ENCODE peak calls at places on chromosomes 6 and 20, in four cellular contexts. P, F, V and M are unnamed samples.

GRCh38 chr6:15025416-15025815 is 220.5 kb upstream of the JARID2 start:
- DNase-seq in P (no peak), V (no peak), F (no peak), M (no peak)

GRCh38 chr20:62044671-62045070 is 21.0 kb downstream of the TAF4 start:
- DNase-seq in P (no peak), V (no peak), F (no peak), M (no peak)

GRCh38 chr6:44010411-44011349 is 116.6 kb downstream of the MRPL14 start:
- DNase-seq in P (no peak), F (no peak), V (no peak), M (peak)

GRCh38 chr20:41499961-41500725 is 118.0 kb downstream of the CHD6 start:
- DNase-seq in V (no peak), P (no peak), F (no peak), M (no peak)

GRCh38 chr6:126937426-126937825 is 181.0 kb upstream of the RSPO3 start:
- DNase-seq in V (no peak), P (no peak), F (no peak), M (no peak)

GRCh38 chr6:129317931-129318820 is 391.8 kb downstream of the ARHGAP18 start:
- DNase-seq in P (peak), F (no peak), V (no peak), M (no peak)

GRCh38 chr20:31681128-31681727 is 41.4 kb downstream of the BCL2L1 start:
- DNase-seq in F (no peak), P (no peak), V (no peak), M (no peak)

GRCh38 chr6:159789377-159790148 is at the start of gene TCP1:
- DNase-seq in V (peak), P (peak), F (peak), M (peak)

GRCh38 chr20:51128198-51128597 is 105.3 kb upstream of the KCNG1 start:
- DNase-seq in V (no peak), P (no peak), F (no peak), M (no peak)

GRCh38 chr20:36550797-36551299 is 9.5 kb downstream of the MYL9 start:
- DNase-seq in F (no peak), P (no peak), V (no peak), M (no peak)

GRCh38 chr6:108622601-108623335 is 62.1 kb downstream of the FOXO3 start:
- DNase-seq in V (peak), F (peak), P (no peak), M (no peak)

GRCh38 chr6:45326698-45327417 is 1.3 kb upstream of the RUNX2 start:
- DNase-seq in V (no peak), F (no peak), P (no peak), M (no peak)

GRCh38 chr20:11195899-11196558 is 522.2 kb upstream of the JAG1 start:
- DNase-seq in V (no peak), P (no peak), F (no peak), M (peak)

GRCh38 chr6:2979819-2980464 is 8.6 kb upstream of the SERPINB6 start:
- DNase-seq in F (no peak), P (no peak), V (no peak), M (no peak)

GRCh38 chr6:132357120-132357519 is 44.2 kb downstream of the MOXD1 start:
- DNase-seq in P (no peak), F (no peak), V (no peak), M (no peak)

GRCh38 chr6:136037246-136037884 is 185.9 kb downstream of the PDE7B start:
- DNase-seq in P (no peak), F (no peak), V (no peak), M (no peak)

GRCh38 chr6:146997062-146997461 is 207.2 kb upstream of the STXBP5 start:
- DNase-seq in F (no peak), P (no peak), V (no peak), M (no peak)

GRCh38 chr6:129630606-129631005 is 79.4 kb downstream of the ARHGAP18 start:
- DNase-seq in P (no peak), V (no peak), F (no peak), M (no peak)

GRCh38 chr20:21053002-21053762 is 53.0 kb downstream of the LINC00237 start:
- DNase-seq in F (peak), P (no peak), V (no peak), M (no peak)

GRCh38 chr6:379367-380181 is 12.0 kb upstream of the IRF4 start:
- DNase-seq in F (no peak), V (no peak), P (no peak), M (peak)

GRCh38 chr20:37095108-37095608 is 639 bp downstream of the RBL1 start:
- DNase-seq in P (no peak), V (no peak), F (peak), M (no peak)

GRCh38 chr6:95094751-95095150 is 482.6 kb upstream of the MANEA start:
- DNase-seq in V (no peak), P (no peak), F (no peak), M (no peak)

GRCh38 chr20:13259921-13260320 is 38.8 kb downstream of the ISM1 start:
- DNase-seq in V (no peak), F (no peak), P (no peak), M (no peak)

GRCh38 chr20:605237-605636 is 4.9 kb downstream of the TCF15 start:
- DNase-seq in P (no peak), F (no peak), V (no peak), M (no peak)

GRCh38 chr6:22828179-22829062 is 259.1 kb downstream of the HDGFL1 start:
- DNase-seq in V (no peak), P (peak), F (peak), M (no peak)

GRCh38 chr6:14123331-14124105 is 5.9 kb downstream of the CD83 start:
- DNase-seq in P (no peak), F (no peak), V (no peak), M (no peak)

GRCh38 chr6:108068182-108068581 is 6.4 kb downstream of the OSTM1 start:
- DNase-seq in F (no peak), P (no peak), V (no peak), M (no peak)

DNA sequence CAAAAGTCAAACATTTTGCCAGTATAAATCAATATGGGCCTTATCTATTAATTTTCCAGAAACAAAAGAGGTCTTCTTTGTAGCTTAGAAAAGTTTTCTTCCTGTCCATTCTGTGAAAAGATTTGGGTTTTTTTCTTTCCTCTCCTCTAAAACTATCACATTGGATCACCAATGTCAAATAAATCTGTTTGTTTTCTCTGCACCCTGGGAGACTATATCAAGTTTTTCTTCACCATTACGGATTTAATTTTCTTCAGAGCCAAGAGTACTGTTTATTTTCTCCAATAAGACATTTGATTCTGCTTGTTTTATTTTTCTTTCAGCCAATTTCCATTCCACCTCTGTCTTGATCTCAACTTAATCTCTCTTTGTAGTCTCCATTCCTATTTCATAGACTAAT is 1.9 kb upstream of the LZTS3 start:
- DNase-seq in V (no peak), F (no peak), P (no peak), M (no peak)
- H3K4me3 ChIP-seq in V (no peak), F (peak), P (peak), M (no peak)

DNA sequence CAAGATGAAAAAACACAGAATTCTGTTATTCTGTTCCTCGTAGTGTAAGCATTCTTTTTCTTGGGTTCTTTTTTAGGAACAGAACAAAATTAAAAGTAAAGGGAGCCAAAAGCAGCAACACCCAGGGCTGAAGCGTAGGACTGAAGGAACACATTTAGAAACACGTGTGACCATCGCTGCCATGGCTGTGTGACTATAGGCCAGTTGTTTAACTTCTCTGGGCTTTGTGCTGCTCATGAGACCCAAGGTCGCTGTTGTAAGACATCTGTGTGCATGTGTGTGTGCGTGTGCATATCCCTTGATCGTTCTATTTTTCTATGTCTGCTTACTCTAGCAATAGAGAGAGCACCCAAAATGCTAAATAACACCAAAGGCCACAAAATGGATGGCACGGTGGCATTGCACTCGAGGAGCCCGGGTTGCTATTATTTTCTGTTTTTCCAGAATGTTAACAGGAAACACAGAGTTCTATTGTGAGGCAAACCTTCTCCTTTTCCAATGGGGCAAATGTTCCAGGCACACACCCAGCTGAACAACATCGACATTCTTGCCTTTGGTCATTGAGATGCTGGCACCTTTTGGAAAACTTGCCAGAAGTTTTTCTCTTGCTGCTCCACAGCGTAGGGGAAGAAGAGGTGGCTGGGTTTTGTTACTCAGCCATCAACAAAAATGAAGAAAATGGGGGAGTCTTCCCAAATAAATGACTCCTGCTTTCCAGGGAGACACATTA is 267.8 kb upstream of the ECI2 start:
- DNase-seq in V (no peak), P (no peak), F (no peak), M (no peak)
- H3K27ac ChIP-seq in V (peak), P (no peak), F (no peak), M (peak)

DNA sequence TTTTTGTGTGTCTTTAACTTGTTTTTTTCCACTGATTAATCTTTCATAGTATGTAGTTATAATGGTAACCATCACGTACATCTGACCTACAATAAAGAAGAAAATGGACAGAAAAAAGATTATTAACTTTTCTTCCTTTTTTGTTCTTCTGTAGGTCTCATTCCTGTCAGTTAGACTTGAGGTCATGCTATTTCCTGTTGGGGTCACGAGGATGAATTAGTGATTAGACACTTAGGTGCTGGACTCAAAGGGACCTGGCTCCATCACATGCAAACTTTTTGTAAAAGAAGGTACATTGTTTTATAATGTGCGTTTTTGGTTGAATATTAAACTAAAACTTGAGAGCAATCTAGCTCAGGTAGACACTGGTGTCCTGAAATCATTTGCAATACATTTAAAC is 14.8 kb downstream of the MARCKS start:
- DNase-seq in V (no peak), F (no peak), P (no peak), M (no peak)
- H3K4me3 ChIP-seq in V (no peak), F (no peak), P (no peak), M (no peak)

GRCh38 chr20:5890773-5891441 is 59.4 kb downstream of the TRMT6 start:
- DNase-seq in V (no peak), F (no peak), P (no peak), M (no peak)
- H3K27ac ChIP-seq in V (no peak), F (no peak), P (no peak), M (peak)

GRCh38 chr20:17505664-17506517 is 25.3 kb downstream of the BFSP1 start:
- DNase-seq in V (no peak), P (no peak), F (no peak), M (peak)
- H3K4me3 ChIP-seq in V (peak), P (no peak), F (no peak), M (no peak)